ENCODE peak calls at places on chromosomes 1 and 21, in nine cellular contexts. One of them, this sample, is unnamed.

GRCh38 chr1:145963218-145964019 is 956 bp downstream of the ANKRD34A start:
- DNase-seq in ELR: peak; percentile 84
- DNase-seq in stimulated activated CD4-positive, alpha-beta T cell treated with anti-CD3 and anti-CD28 coated beads, Interleukin-1b, Interleukin-23, amount 100 ng/mL, for 24 hours: no peak
- DNase-seq in effector memory CD4-positive, alpha-beta T cell: no peak
- DNase-seq in AG08396: peak; percentile 67
- DNase-seq in kidney tubule cell: peak; percentile 83
- DNase-seq in activated naive CD8-positive, alpha-beta T cell treated with anti-CD3 and anti-CD28 coated beads, Interleukin-2, amount 10 ng/mL, durations not matched to agents 7 days and 5 days: no peak
- DNase-seq in stimulated activated naive CD4-positive, alpha-beta T cell: peak; percentile 22
- DNase-seq in A172: peak; percentile 81
- DNase-seq in this sample: no peak

GRCh38 chr1:101185421-101185820 is 51.4 kb upstream of the S1PR1 start:
- DNase-seq in kidney tubule cell: no peak
- DNase-seq in ELR: peak; percentile 49
- DNase-seq in stimulated activated naive CD4-positive, alpha-beta T cell: no peak
- DNase-seq in activated naive CD8-positive, alpha-beta T cell treated with anti-CD3 and anti-CD28 coated beads, Interleukin-2, amount 10 ng/mL, durations not matched to agents 7 days and 5 days: no peak
- DNase-seq in effector memory CD4-positive, alpha-beta T cell: no peak
- DNase-seq in A172: no peak
- DNase-seq in stimulated activated CD4-positive, alpha-beta T cell treated with anti-CD3 and anti-CD28 coated beads, Interleukin-1b, Interleukin-23, amount 100 ng/mL, for 24 hours: no peak
- DNase-seq in AG08396: no peak
- DNase-seq in this sample: no peak

GRCh38 chr1:204288061-204288588 is 71.6 kb downstream of the PLEKHA6 start:
- DNase-seq in ELR: peak; percentile 28
- DNase-seq in effector memory CD4-positive, alpha-beta T cell: no peak
- DNase-seq in kidney tubule cell: peak; percentile 99
- DNase-seq in activated naive CD8-positive, alpha-beta T cell treated with anti-CD3 and anti-CD28 coated beads, Interleukin-2, amount 10 ng/mL, durations not matched to agents 7 days and 5 days: no peak
- DNase-seq in A172: no peak
- DNase-seq in stimulated activated naive CD4-positive, alpha-beta T cell: no peak
- DNase-seq in stimulated activated CD4-positive, alpha-beta T cell treated with anti-CD3 and anti-CD28 coated beads, Interleukin-1b, Interleukin-23, amount 100 ng/mL, for 24 hours: no peak
- DNase-seq in AG08396: no peak
- DNase-seq in this sample: no peak

GRCh38 chr1:20496241-20496661 is 10.2 kb upstream of the CAMK2N1 start:
- DNase-seq in A172: peak; percentile 34
- DNase-seq in ELR: peak; percentile 92
- DNase-seq in activated naive CD8-positive, alpha-beta T cell treated with anti-CD3 and anti-CD28 coated beads, Interleukin-2, amount 10 ng/mL, durations not matched to agents 7 days and 5 days: no peak
- DNase-seq in stimulated activated CD4-positive, alpha-beta T cell treated with anti-CD3 and anti-CD28 coated beads, Interleukin-1b, Interleukin-23, amount 100 ng/mL, for 24 hours: no peak
- DNase-seq in stimulated activated naive CD4-positive, alpha-beta T cell: no peak
- DNase-seq in kidney tubule cell: peak; percentile 99
- DNase-seq in effector memory CD4-positive, alpha-beta T cell: no peak
- DNase-seq in AG08396: peak; percentile 62
- DNase-seq in this sample: no peak

GRCh38 chr21:41302976-41303375 is 13.6 kb upstream of the FAM3B start:
- DNase-seq in effector memory CD4-positive, alpha-beta T cell: no peak
- DNase-seq in stimulated activated naive CD4-positive, alpha-beta T cell: no peak
- DNase-seq in AG08396: no peak
- DNase-seq in ELR: peak; percentile 1
- DNase-seq in activated naive CD8-positive, alpha-beta T cell treated with anti-CD3 and anti-CD28 coated beads, Interleukin-2, amount 10 ng/mL, durations not matched to agents 7 days and 5 days: no peak
- DNase-seq in kidney tubule cell: no peak
- DNase-seq in stimulated activated CD4-positive, alpha-beta T cell treated with anti-CD3 and anti-CD28 coated beads, Interleukin-1b, Interleukin-23, amount 100 ng/mL, for 24 hours: no peak
- DNase-seq in A172: peak; percentile 22
- DNase-seq in this sample: no peak

GRCh38 chr1:153760440-153760839 is 14.8 kb upstream of the SLC27A3 start:
- DNase-seq in ELR: peak; percentile 39
- DNase-seq in effector memory CD4-positive, alpha-beta T cell: no peak
- DNase-seq in activated naive CD8-positive, alpha-beta T cell treated with anti-CD3 and anti-CD28 coated beads, Interleukin-2, amount 10 ng/mL, durations not matched to agents 7 days and 5 days: no peak
- DNase-seq in stimulated activated CD4-positive, alpha-beta T cell treated with anti-CD3 and anti-CD28 coated beads, Interleukin-1b, Interleukin-23, amount 100 ng/mL, for 24 hours: no peak
- DNase-seq in A172: no peak
- DNase-seq in stimulated activated naive CD4-positive, alpha-beta T cell: no peak
- DNase-seq in kidney tubule cell: no peak
- DNase-seq in AG08396: peak; percentile 50
- DNase-seq in this sample: no peak

GRCh38 chr21:38848187-38848609 is 42.5 kb downstream of the ETS2 start:
- DNase-seq in activated naive CD8-positive, alpha-beta T cell treated with anti-CD3 and anti-CD28 coated beads, Interleukin-2, amount 10 ng/mL, durations not matched to agents 7 days and 5 days: no peak
- DNase-seq in stimulated activated CD4-positive, alpha-beta T cell treated with anti-CD3 and anti-CD28 coated beads, Interleukin-1b, Interleukin-23, amount 100 ng/mL, for 24 hours: no peak
- DNase-seq in stimulated activated naive CD4-positive, alpha-beta T cell: no peak
- DNase-seq in ELR: no peak
- DNase-seq in AG08396: no peak
- DNase-seq in kidney tubule cell: no peak
- DNase-seq in effector memory CD4-positive, alpha-beta T cell: no peak
- DNase-seq in A172: no peak
- DNase-seq in this sample: no peak

GRCh38 chr1:164630626-164631396 is 71.8 kb downstream of the PBX1 start:
- DNase-seq in A172: no peak
- DNase-seq in AG08396: no peak
- DNase-seq in stimulated activated CD4-positive, alpha-beta T cell treated with anti-CD3 and anti-CD28 coated beads, Interleukin-1b, Interleukin-23, amount 100 ng/mL, for 24 hours: no peak
- DNase-seq in activated naive CD8-positive, alpha-beta T cell treated with anti-CD3 and anti-CD28 coated beads, Interleukin-2, amount 10 ng/mL, durations not matched to agents 7 days and 5 days: no peak
- DNase-seq in stimulated activated naive CD4-positive, alpha-beta T cell: no peak
- DNase-seq in effector memory CD4-positive, alpha-beta T cell: no peak
- DNase-seq in kidney tubule cell: peak; percentile 64
- DNase-seq in ELR: no peak
- DNase-seq in this sample: no peak

GRCh38 chr1:168234846-168235547 is 9.2 kb downstream of the SFT2D2 start:
- DNase-seq in ELR: peak; percentile 72
- DNase-seq in kidney tubule cell: peak; percentile 69
- DNase-seq in stimulated activated CD4-positive, alpha-beta T cell treated with anti-CD3 and anti-CD28 coated beads, Interleukin-1b, Interleukin-23, amount 100 ng/mL, for 24 hours: no peak
- DNase-seq in effector memory CD4-positive, alpha-beta T cell: peak; percentile 12
- DNase-seq in A172: peak; percentile 67
- DNase-seq in stimulated activated naive CD4-positive, alpha-beta T cell: peak; percentile 10
- DNase-seq in activated naive CD8-positive, alpha-beta T cell treated with anti-CD3 and anti-CD28 coated beads, Interleukin-2, amount 10 ng/mL, durations not matched to agents 7 days and 5 days: no peak
- DNase-seq in AG08396: peak; percentile 65
- DNase-seq in this sample: no peak

GRCh38 chr1:16139473-16139962 is 16.4 kb downstream of the EPHA2 start:
- DNase-seq in ELR: peak; percentile 95
- DNase-seq in kidney tubule cell: peak; percentile 85
- DNase-seq in effector memory CD4-positive, alpha-beta T cell: no peak
- DNase-seq in stimulated activated naive CD4-positive, alpha-beta T cell: no peak
- DNase-seq in A172: peak; percentile 93
- DNase-seq in stimulated activated CD4-positive, alpha-beta T cell treated with anti-CD3 and anti-CD28 coated beads, Interleukin-1b, Interleukin-23, amount 100 ng/mL, for 24 hours: no peak
- DNase-seq in AG08396: peak; percentile 88
- DNase-seq in activated naive CD8-positive, alpha-beta T cell treated with anti-CD3 and anti-CD28 coated beads, Interleukin-2, amount 10 ng/mL, durations not matched to agents 7 days and 5 days: no peak
- DNase-seq in this sample: no peak

GRCh38 chr1:117657031-117657430 is 51.2 kb downstream of the TENT5C start:
- DNase-seq in AG08396: peak; percentile 39
- DNase-seq in A172: peak; percentile 68
- DNase-seq in effector memory CD4-positive, alpha-beta T cell: no peak
- DNase-seq in kidney tubule cell: peak; percentile 76
- DNase-seq in stimulated activated naive CD4-positive, alpha-beta T cell: peak; percentile 47
- DNase-seq in stimulated activated CD4-positive, alpha-beta T cell treated with anti-CD3 and anti-CD28 coated beads, Interleukin-1b, Interleukin-23, amount 100 ng/mL, for 24 hours: no peak
- DNase-seq in ELR: peak; percentile 81
- DNase-seq in activated naive CD8-positive, alpha-beta T cell treated with anti-CD3 and anti-CD28 coated beads, Interleukin-2, amount 10 ng/mL, durations not matched to agents 7 days and 5 days: no peak
- DNase-seq in this sample: no peak

GRCh38 chr1:244012232-244012631 is 38.9 kb upstream of the ZBTB18 start:
- DNase-seq in ELR: no peak
- DNase-seq in A172: peak; percentile 86
- DNase-seq in AG08396: peak; percentile 25
- DNase-seq in effector memory CD4-positive, alpha-beta T cell: no peak
- DNase-seq in kidney tubule cell: peak; percentile 79
- DNase-seq in activated naive CD8-positive, alpha-beta T cell treated with anti-CD3 and anti-CD28 coated beads, Interleukin-2, amount 10 ng/mL, durations not matched to agents 7 days and 5 days: no peak
- DNase-seq in stimulated activated naive CD4-positive, alpha-beta T cell: no peak
- DNase-seq in stimulated activated CD4-positive, alpha-beta T cell treated with anti-CD3 and anti-CD28 coated beads, Interleukin-1b, Interleukin-23, amount 100 ng/mL, for 24 hours: no peak
- DNase-seq in this sample: no peak

GRCh38 chr1:34597877-34598514 is 156.9 kb upstream of the GJB5 start:
- DNase-seq in stimulated activated naive CD4-positive, alpha-beta T cell: no peak
- DNase-seq in activated naive CD8-positive, alpha-beta T cell treated with anti-CD3 and anti-CD28 coated beads, Interleukin-2, amount 10 ng/mL, durations not matched to agents 7 days and 5 days: peak; percentile 65
- DNase-seq in AG08396: peak; percentile 82
- DNase-seq in kidney tubule cell: peak; percentile 75
- DNase-seq in A172: peak; percentile 66
- DNase-seq in stimulated activated CD4-positive, alpha-beta T cell treated with anti-CD3 and anti-CD28 coated beads, Interleukin-1b, Interleukin-23, amount 100 ng/mL, for 24 hours: peak; percentile 32
- DNase-seq in effector memory CD4-positive, alpha-beta T cell: peak; percentile 5
- DNase-seq in ELR: peak; percentile 41
- DNase-seq in this sample: peak; percentile 82

GRCh38 chr1:26021647-26022403 is at the start of gene EXTL1:
- DNase-seq in kidney tubule cell: no peak
- DNase-seq in ELR: no peak
- DNase-seq in A172: no peak
- DNase-seq in effector memory CD4-positive, alpha-beta T cell: no peak
- DNase-seq in activated naive CD8-positive, alpha-beta T cell treated with anti-CD3 and anti-CD28 coated beads, Interleukin-2, amount 10 ng/mL, durations not matched to agents 7 days and 5 days: no peak
- DNase-seq in stimulated activated naive CD4-positive, alpha-beta T cell: no peak
- DNase-seq in stimulated activated CD4-positive, alpha-beta T cell treated with anti-CD3 and anti-CD28 coated beads, Interleukin-1b, Interleukin-23, amount 100 ng/mL, for 24 hours: no peak
- DNase-seq in AG08396: peak; percentile 67
- DNase-seq in this sample: no peak

GRCh38 chr1:2251786-2252185 is 23.7 kb downstream of the SKI start:
- DNase-seq in kidney tubule cell: no peak
- DNase-seq in ELR: no peak
- DNase-seq in A172: no peak
- DNase-seq in effector memory CD4-positive, alpha-beta T cell: no peak
- DNase-seq in AG08396: no peak
- DNase-seq in stimulated activated CD4-positive, alpha-beta T cell treated with anti-CD3 and anti-CD28 coated beads, Interleukin-1b, Interleukin-23, amount 100 ng/mL, for 24 hours: no peak
- DNase-seq in activated naive CD8-positive, alpha-beta T cell treated with anti-CD3 and anti-CD28 coated beads, Interleukin-2, amount 10 ng/mL, durations not matched to agents 7 days and 5 days: no peak
- DNase-seq in stimulated activated naive CD4-positive, alpha-beta T cell: no peak
- DNase-seq in this sample: peak; percentile 79

GRCh38 chr1:217369271-217369981 is 261.5 kb downstream of the GPATCH2 start:
- DNase-seq in ELR: no peak
- DNase-seq in effector memory CD4-positive, alpha-beta T cell: no peak
- DNase-seq in stimulated activated naive CD4-positive, alpha-beta T cell: no peak
- DNase-seq in kidney tubule cell: no peak
- DNase-seq in activated naive CD8-positive, alpha-beta T cell treated with anti-CD3 and anti-CD28 coated beads, Interleukin-2, amount 10 ng/mL, durations not matched to agents 7 days and 5 days: no peak
- DNase-seq in AG08396: no peak
- DNase-seq in stimulated activated CD4-positive, alpha-beta T cell treated with anti-CD3 and anti-CD28 coated beads, Interleukin-1b, Interleukin-23, amount 100 ng/mL, for 24 hours: no peak
- DNase-seq in A172: no peak
- DNase-seq in this sample: no peak

GRCh38 chr1:247078315-247079140 is at the start of gene ZNF670:
- DNase-seq in stimulated activated naive CD4-positive, alpha-beta T cell: peak; percentile 72
- DNase-seq in A172: peak; percentile 96
- DNase-seq in AG08396: peak; percentile 97
- DNase-seq in effector memory CD4-positive, alpha-beta T cell: peak; percentile 75
- DNase-seq in kidney tubule cell: peak; percentile 98
- DNase-seq in ELR: peak; percentile 98
- DNase-seq in stimulated activated CD4-positive, alpha-beta T cell treated with anti-CD3 and anti-CD28 coated beads, Interleukin-1b, Interleukin-23, amount 100 ng/mL, for 24 hours: peak; percentile 88
- DNase-seq in activated naive CD8-positive, alpha-beta T cell treated with anti-CD3 and anti-CD28 coated beads, Interleukin-2, amount 10 ng/mL, durations not matched to agents 7 days and 5 days: peak; percentile 80
- DNase-seq in this sample: peak; percentile 97

GRCh38 chr21:43196789-43197188 is 28.0 kb downstream of the CRYAA start:
- DNase-seq in AG08396: no peak
- DNase-seq in A172: no peak
- DNase-seq in kidney tubule cell: peak; percentile 7
- DNase-seq in activated naive CD8-positive, alpha-beta T cell treated with anti-CD3 and anti-CD28 coated beads, Interleukin-2, amount 10 ng/mL, durations not matched to agents 7 days and 5 days: peak; percentile 8
- DNase-seq in stimulated activated naive CD4-positive, alpha-beta T cell: no peak
- DNase-seq in ELR: no peak
- DNase-seq in stimulated activated CD4-positive, alpha-beta T cell treated with anti-CD3 and anti-CD28 coated beads, Interleukin-1b, Interleukin-23, amount 100 ng/mL, for 24 hours: no peak
- DNase-seq in effector memory CD4-positive, alpha-beta T cell: no peak
- DNase-seq in this sample: peak; percentile 35

GRCh38 chr1:77044133-77044849 is 174.9 kb downstream of the PIGK start:
- DNase-seq in stimulated activated naive CD4-positive, alpha-beta T cell: no peak
- DNase-seq in ELR: peak; percentile 69
- DNase-seq in AG08396: peak; percentile 8
- DNase-seq in A172: no peak
- DNase-seq in stimulated activated CD4-positive, alpha-beta T cell treated with anti-CD3 and anti-CD28 coated beads, Interleukin-1b, Interleukin-23, amount 100 ng/mL, for 24 hours: no peak
- DNase-seq in kidney tubule cell: peak; percentile 68
- DNase-seq in effector memory CD4-positive, alpha-beta T cell: no peak
- DNase-seq in activated naive CD8-positive, alpha-beta T cell treated with anti-CD3 and anti-CD28 coated beads, Interleukin-2, amount 10 ng/mL, durations not matched to agents 7 days and 5 days: no peak
- DNase-seq in this sample: no peak

GRCh38 chr1:40044065-40044575 is 3.6 kb downstream of the CAP1 start:
- DNase-seq in kidney tubule cell: no peak
- DNase-seq in A172: no peak
- DNase-seq in stimulated activated naive CD4-positive, alpha-beta T cell: no peak
- DNase-seq in effector memory CD4-positive, alpha-beta T cell: no peak
- DNase-seq in activated naive CD8-positive, alpha-beta T cell treated with anti-CD3 and anti-CD28 coated beads, Interleukin-2, amount 10 ng/mL, durations not matched to agents 7 days and 5 days: no peak
- DNase-seq in AG08396: no peak
- DNase-seq in stimulated activated CD4-positive, alpha-beta T cell treated with anti-CD3 and anti-CD28 coated beads, Interleukin-1b, Interleukin-23, amount 100 ng/mL, for 24 hours: no peak
- DNase-seq in ELR: no peak
- DNase-seq in this sample: no peak

GRCh38 chr1:5142389-5142788 is 488.0 kb downstream of the AJAP1 start:
- DNase-seq in effector memory CD4-positive, alpha-beta T cell: no peak
- DNase-seq in AG08396: no peak
- DNase-seq in ELR: no peak
- DNase-seq in stimulated activated naive CD4-positive, alpha-beta T cell: no peak
- DNase-seq in kidney tubule cell: no peak
- DNase-seq in activated naive CD8-positive, alpha-beta T cell treated with anti-CD3 and anti-CD28 coated beads, Interleukin-2, amount 10 ng/mL, durations not matched to agents 7 days and 5 days: no peak
- DNase-seq in A172: no peak
- DNase-seq in stimulated activated CD4-positive, alpha-beta T cell treated with anti-CD3 and anti-CD28 coated beads, Interleukin-1b, Interleukin-23, amount 100 ng/mL, for 24 hours: no peak
- DNase-seq in this sample: no peak

GRCh38 chr1:62528015-62528414 is 69.3 kb upstream of the ANGPTL3 start:
- DNase-seq in activated naive CD8-positive, alpha-beta T cell treated with anti-CD3 and anti-CD28 coated beads, Interleukin-2, amount 10 ng/mL, durations not matched to agents 7 days and 5 days: no peak
- DNase-seq in effector memory CD4-positive, alpha-beta T cell: peak; percentile 1
- DNase-seq in stimulated activated CD4-positive, alpha-beta T cell treated with anti-CD3 and anti-CD28 coated beads, Interleukin-1b, Interleukin-23, amount 100 ng/mL, for 24 hours: no peak
- DNase-seq in stimulated activated naive CD4-positive, alpha-beta T cell: no peak
- DNase-seq in kidney tubule cell: no peak
- DNase-seq in A172: no peak
- DNase-seq in ELR: no peak
- DNase-seq in AG08396: no peak
- DNase-seq in this sample: no peak

GRCh38 chr1:43531453-43531905 is 796 bp downstream of the PTPRF start:
- DNase-seq in A172: no peak
- DNase-seq in stimulated activated naive CD4-positive, alpha-beta T cell: no peak
- DNase-seq in stimulated activated CD4-positive, alpha-beta T cell treated with anti-CD3 and anti-CD28 coated beads, Interleukin-1b, Interleukin-23, amount 100 ng/mL, for 24 hours: no peak
- DNase-seq in activated naive CD8-positive, alpha-beta T cell treated with anti-CD3 and anti-CD28 coated beads, Interleukin-2, amount 10 ng/mL, durations not matched to agents 7 days and 5 days: peak; percentile 39
- DNase-seq in effector memory CD4-positive, alpha-beta T cell: no peak
- DNase-seq in kidney tubule cell: peak; percentile 52
- DNase-seq in ELR: peak; percentile 54
- DNase-seq in AG08396: peak; percentile 72
- DNase-seq in this sample: no peak

GRCh38 chr1:55623339-55623738 is 408.2 kb upstream of the USP24 start:
- DNase-seq in stimulated activated naive CD4-positive, alpha-beta T cell: no peak
- DNase-seq in AG08396: no peak
- DNase-seq in effector memory CD4-positive, alpha-beta T cell: no peak
- DNase-seq in kidney tubule cell: no peak
- DNase-seq in A172: no peak
- DNase-seq in activated naive CD8-positive, alpha-beta T cell treated with anti-CD3 and anti-CD28 coated beads, Interleukin-2, amount 10 ng/mL, durations not matched to agents 7 days and 5 days: no peak
- DNase-seq in stimulated activated CD4-positive, alpha-beta T cell treated with anti-CD3 and anti-CD28 coated beads, Interleukin-1b, Interleukin-23, amount 100 ng/mL, for 24 hours: no peak
- DNase-seq in ELR: no peak
- DNase-seq in this sample: peak; percentile 35

GRCh38 chr1:22237433-22238093 is 94.7 kb upstream of the WNT4 start:
- DNase-seq in activated naive CD8-positive, alpha-beta T cell treated with anti-CD3 and anti-CD28 coated beads, Interleukin-2, amount 10 ng/mL, durations not matched to agents 7 days and 5 days: no peak
- DNase-seq in stimulated activated CD4-positive, alpha-beta T cell treated with anti-CD3 and anti-CD28 coated beads, Interleukin-1b, Interleukin-23, amount 100 ng/mL, for 24 hours: no peak
- DNase-seq in ELR: no peak
- DNase-seq in AG08396: no peak
- DNase-seq in A172: no peak
- DNase-seq in effector memory CD4-positive, alpha-beta T cell: no peak
- DNase-seq in stimulated activated naive CD4-positive, alpha-beta T cell: no peak
- DNase-seq in kidney tubule cell: no peak
- DNase-seq in this sample: peak; percentile 65

This sample was measured in left lung.